ENCODE peak calls at places on chromosomes 16 and 17, in ten cellular contexts. F is tibial artery; X is mammary epithelial cell; A is heart left ventricle; H is CD4-positive, alpha-beta T cell; W is brain microvascular endothelial cell; G is sigmoid colon; M is uterus; K is fibroblast of lung; V is A549. P is an unnamed sample.

GRCh38 chr16:77647726-77648125 is 74.6 kb upstream of the NUDT7 start:
- DNase-seq in F (no peak), X (no peak), A (no peak), H (no peak), W (no peak), G (no peak), M (no peak), K (peak; percentile 61), V (no peak), P (no peak)

GRCh38 chr16:2082983-2083364 is 35.2 kb downstream of the TSC2 start:
- DNase-seq in F (no peak), X (no peak), A (no peak), H (no peak), W (no peak), G (no peak), M (no peak), K (no peak), V (no peak), P (no peak)

GRCh38 chr17:52986056-52986662 is 827.6 kb upstream of the CA10 start:
- DNase-seq in F (no peak), X (no peak), A (no peak), H (no peak), W (no peak), G (no peak), M (no peak), K (no peak), V (no peak), P (no peak)

GRCh38 chr17:40022961-40023541 is 7.8 kb downstream of the CSF3 start:
- DNase-seq in F (no peak), X (no peak), A (peak; percentile 31), H (no peak), W (no peak), G (no peak), M (no peak), K (no peak), V (no peak), P (no peak)

GRCh38 chr16:10362077-10362863 is 23.6 kb upstream of the ATF7IP2 start:
- DNase-seq in F (no peak), X (no peak), A (no peak), H (no peak), W (no peak), G (no peak), M (no peak), K (peak; percentile 17), V (no peak), P (no peak)

GRCh38 chr16:77171750-77172635 is 19.0 kb upstream of the MON1B start:
- DNase-seq in F (no peak), X (peak; percentile 51), A (no peak), H (no peak), W (peak; percentile 62), G (no peak), M (no peak), K (peak; percentile 38), V (peak; percentile 70), P (no peak)

GRCh38 chr16:57590654-57591085 is 37.8 kb upstream of the ADGRG1 start:
- DNase-seq in F (peak; percentile 54), X (peak; percentile 77), A (no peak), H (no peak), W (peak; percentile 71), G (no peak), M (no peak), K (peak; percentile 77), V (peak; percentile 44), P (no peak)

GRCh38 chr16:70522216-70523000 is 946 bp downstream of the COG4 start:
- DNase-seq in F (no peak), X (no peak), A (no peak), H (no peak), W (no peak), G (no peak), M (no peak), K (no peak), V (no peak), P (no peak)

GRCh38 chr17:50440172-50440837 is 14.3 kb downstream of the ACSF2 start:
- DNase-seq in F (no peak), X (no peak), A (no peak), H (no peak), W (no peak), G (no peak), M (no peak), K (no peak), V (no peak), P (no peak)

GRCh38 chr16:79036541-79036940 is 564.0 kb downstream of the MAF start:
- DNase-seq in F (no peak), X (no peak), A (no peak), H (no peak), W (no peak), G (no peak), M (no peak), K (no peak), V (no peak), P (no peak)

GRCh38 chr17:73393962-73394361 is 82.2 kb upstream of the CDC42EP4 start:
- DNase-seq in F (no peak), X (peak; percentile 30), A (no peak), H (no peak), W (peak; percentile 27), G (no peak), M (no peak), K (peak; percentile 31), V (peak; percentile 29), P (no peak)

GRCh38 chr17:55348749-55349354 is 72.8 kb downstream of the MMD start:
- DNase-seq in F (no peak), X (peak; percentile 38), A (no peak), H (peak; percentile 11), W (peak; percentile 38), G (peak; percentile 72), M (peak; percentile 44), K (peak; percentile 27), V (peak; percentile 66), P (no peak)

GRCh38 chr16:56916571-56917403 is 15.2 kb upstream of the HERPUD1 start:
- DNase-seq in F (peak; percentile 56), X (no peak), A (no peak), H (no peak), W (no peak), G (peak; percentile 53), M (no peak), K (no peak), V (no peak), P (no peak)

GRCh38 chr16:56998352-56998751 is 9.0 kb downstream of the NLRC5 start:
- DNase-seq in F (no peak), X (no peak), A (peak; percentile 10), H (no peak), W (no peak), G (peak; percentile 3), M (no peak), K (no peak), V (no peak), P (no peak)

GRCh38 chr16:80369559-80369958 is 171.2 kb upstream of the DYNLRB2 start:
- DNase-seq in F (no peak), X (peak; percentile 39), A (no peak), H (no peak), W (peak; percentile 61), G (peak; percentile 73), M (peak; percentile 66), K (peak; percentile 59), V (peak; percentile 59), P (peak; percentile 29)

GRCh38 chr17:77400445-77400870 is 259.7 kb downstream of the SEC14L1 start:
- DNase-seq in F (peak; percentile 73), X (no peak), A (peak; percentile 82), H (peak; percentile 79), W (peak; percentile 38), G (no peak), M (no peak), K (no peak), V (no peak), P (no peak)

GRCh38 chr17:60139438-60140285 is 10.1 kb upstream of the CA4 start:
- DNase-seq in F (no peak), X (peak; percentile 34), A (peak; percentile 87), H (peak; percentile 68), W (peak; percentile 53), G (peak; percentile 75), M (peak; percentile 63), K (peak; percentile 63), V (peak; percentile 68), P (no peak)
- TF ChIP-seq CTCF in F (peak; percentile 35), X (peak; percentile 43), A (peak; percentile 75), H (peak; percentile 52), W (peak; percentile 85), G (peak; percentile 61), M (peak; percentile 43), K (peak; percentile 79), V (peak; percentile 56), P (no peak)

DNA sequence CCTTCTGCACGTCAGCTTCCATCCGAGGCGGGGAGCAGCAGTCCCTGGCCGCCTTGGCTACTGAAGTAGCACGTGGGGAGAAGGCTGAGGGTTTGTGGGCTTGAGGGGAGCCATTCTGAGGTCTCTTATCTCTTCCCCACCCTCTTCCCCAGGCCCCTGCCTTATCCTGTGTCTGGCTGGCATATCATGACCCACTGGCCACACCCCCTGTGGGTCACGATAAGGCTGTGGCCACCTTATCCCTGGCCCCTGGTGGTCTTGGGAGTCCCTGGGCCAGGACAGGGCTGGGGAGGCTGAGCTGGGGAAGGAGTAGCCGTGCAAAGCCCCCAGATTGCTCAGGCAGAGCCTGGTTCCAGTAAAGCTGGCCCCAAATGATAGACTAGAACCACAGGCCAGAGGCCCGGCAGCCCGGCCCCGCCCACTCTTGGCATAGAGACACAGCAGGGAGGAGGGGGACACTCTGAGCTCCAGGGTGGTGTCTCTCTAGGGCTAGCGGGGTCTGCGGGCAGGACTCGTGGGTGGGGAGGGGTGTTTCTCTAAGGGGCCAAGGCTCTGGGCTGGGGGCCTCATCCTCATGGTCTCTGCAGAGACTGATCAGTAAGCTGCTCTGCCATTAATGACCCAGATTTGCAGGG is 7.6 kb downstream of the SPNS2 start:
- DNase-seq in F (no peak), X (no peak), A (no peak), H (no peak), W (no peak), G (no peak), M (no peak), K (no peak), V (no peak), P (no peak)
- H3K27ac ChIP-seq in F (no peak overlapping the region), X (no peak overlapping the region), A (peak overlapping the region; percentile 66), H (no peak overlapping the region), W (no peak overlapping the region), G (no peak overlapping the region), M (peak overlapping the region; percentile 29), K (no peak overlapping the region), V (no peak overlapping the region), P (peak overlapping the region; percentile 1)

DNA sequence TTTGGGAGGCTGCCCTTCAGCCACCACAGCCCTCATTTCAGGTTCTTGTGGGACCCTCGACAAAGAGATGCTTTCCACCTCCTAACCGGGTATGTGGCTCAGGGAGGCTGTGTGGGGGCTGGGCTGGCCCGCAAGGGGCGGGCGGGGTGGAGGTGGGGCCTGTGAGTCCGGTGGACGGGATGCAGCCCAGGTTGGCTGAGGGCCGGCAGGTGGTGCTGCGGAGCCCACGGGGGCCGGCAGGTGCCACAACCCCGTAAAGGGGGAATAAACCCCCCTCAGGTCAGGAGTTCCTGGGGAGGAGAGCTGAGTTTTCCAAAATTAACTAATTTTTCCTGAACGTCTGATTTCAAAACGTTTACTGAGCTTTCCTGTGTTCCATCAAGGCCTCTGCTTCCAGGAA is 4.9 kb upstream of the CIAO3 start:
- DNase-seq in F (no peak), X (no peak), A (no peak), H (no peak), W (no peak), G (no peak), M (no peak), K (no peak), V (no peak), P (no peak)
- TF ChIP-seq CTCF in F (no peak), X (peak; percentile 16), A (peak; percentile 30), H (no peak), W (peak; percentile 57), G (no peak), M (no peak), K (peak; percentile 23), V (peak; percentile 60), P (no peak)

GRCh38 chr16:63744077-63744874 is 1377.6 kb downstream of the CDH11 start:
- DNase-seq in F (no peak), X (no peak), A (no peak), H (no peak), W (no peak), G (no peak), M (no peak), K (no peak), V (no peak), P (no peak)
- H3K27ac ChIP-seq in F (no peak overlapping the region), X (no peak overlapping the region), A (no peak overlapping the region), H (no peak overlapping the region), W (no peak overlapping the region), G (no peak overlapping the region), M (no peak overlapping the region), K (no peak overlapping the region), V (no peak overlapping the region), P (no peak overlapping the region)

P was measured in coronary artery.